ENCODE peak calls at places on chromosome 18, in seven cellular contexts. M, R, N, Y, L, T and C are unnamed samples.

GRCh38 chr18:79413025-79413424 is 17.3 kb downstream of the NFATC1 start:
- DNase-seq in R (peak), L (no peak), T (no peak), M (no peak), N (no peak), Y (no peak), C (no peak)

GRCh38 chr18:79730804-79731203 is 51.2 kb downstream of the CTDP1 start:
- DNase-seq in T (no peak), N (no peak), M (no peak), L (no peak), R (no peak), Y (no peak), C (no peak)

GRCh38 chr18:39962546-39962945 is 1992.5 kb upstream of the PIK3C3 start:
- DNase-seq in R (no peak), L (no peak), Y (no peak), T (no peak), M (no peak), N (no peak), C (no peak)

GRCh38 chr18:623760-624620 is 27.2 kb downstream of the CLUL1 start:
- DNase-seq in N (peak), R (peak), Y (peak), T (peak), L (peak), M (peak), C (no peak)

GRCh38 chr18:43542016-43542415 is 264.7 kb upstream of the SYT4 start:
- DNase-seq in L (no peak), M (no peak), N (no peak), T (no peak), R (no peak), Y (no peak), C (no peak)

GRCh38 chr18:39655341-39655740 is 2089.7 kb upstream of the CELF4 start:
- DNase-seq in N (no peak), T (no peak), R (no peak), M (no peak), Y (peak), L (no peak), C (no peak)

GRCh38 chr18:54916507-54916906 is 42.8 kb downstream of the CCDC68 start:
- DNase-seq in R (no peak), N (no peak), L (no peak), Y (no peak), T (no peak), M (no peak), C (no peak)

GRCh38 chr18:904135-905090 is at the start of gene ADCYAP1:
- DNase-seq in L (peak), R (no peak), T (no peak), Y (no peak), N (no peak), M (no peak), C (peak)

GRCh38 chr18:46555724-46556123 is 101.3 kb downstream of the LOXHD1 start:
- DNase-seq in L (no peak), T (no peak), M (no peak), R (peak), Y (peak), N (peak), C (no peak)

GRCh38 chr18:21747764-21748693 is 7.4 kb downstream of the MIB1 start:
- DNase-seq in N (no peak), L (no peak), Y (no peak), T (no peak), R (no peak), M (no peak), C (no peak)

GRCh38 chr18:74255022-74255658 is 36.6 kb downstream of the CYB5A start:
- DNase-seq in R (no peak), T (no peak), M (no peak), N (peak), Y (peak), L (no peak), C (no peak)

GRCh38 chr18:46155652-46156051 is 51.5 kb downstream of the HAUS1 start:
- DNase-seq in R (no peak), L (peak), Y (peak), M (no peak), T (no peak), N (no peak), C (no peak)

GRCh38 chr18:76721207-76721996 is 101.0 kb upstream of the ZNF236 start:
- DNase-seq in T (no peak), M (no peak), R (no peak), N (no peak), L (no peak), Y (no peak), C (no peak)

GRCh38 chr18:74982946-74983635 is 225.8 kb downstream of the PTGR3 start:
- DNase-seq in N (no peak), M (no peak), Y (no peak), R (no peak), T (no peak), L (no peak), C (no peak)

GRCh38 chr18:2050702-2051201 is 520.6 kb downstream of the METTL4 start:
- DNase-seq in M (no peak), Y (peak), T (no peak), R (no peak), N (peak), L (peak), C (no peak)

GRCh38 chr18:50424877-50425690 is 50.2 kb downstream of the SKA1 start:
- DNase-seq in T (no peak), Y (peak), M (no peak), N (no peak), L (peak), R (peak), C (no peak)

GRCh38 chr18:72140007-72140406 is 404.1 kb downstream of the CBLN2 start:
- DNase-seq in T (no peak), N (no peak), L (no peak), R (no peak), Y (no peak), M (no peak), C (no peak)

GRCh38 chr18:77165489-77166415 is 33.2 kb upstream of the MBP start:
- DNase-seq in M (no peak), Y (peak), L (peak), T (no peak), R (no peak), N (no peak), C (no peak)

GRCh38 chr18:54883816-54884604 is 55.7 kb downstream of the RAB27B start:
- DNase-seq in M (no peak), T (no peak), L (peak), Y (no peak), N (no peak), R (no peak), C (no peak)

GRCh38 chr18:26654173-26655009 is 106.0 kb upstream of the KCTD1 start:
- DNase-seq in Y (no peak), N (no peak), R (no peak), T (no peak), M (no peak), L (no peak), C (no peak)

GRCh38 chr18:38539373-38539772 is 973.8 kb upstream of the CELF4 start:
- DNase-seq in T (no peak), Y (no peak), N (no peak), R (no peak), L (no peak), M (no peak), C (peak)

GRCh38 chr18:31230495-31230894 is 67.8 kb upstream of the DSC1 start:
- DNase-seq in Y (peak), R (no peak), L (peak), M (no peak), N (no peak), T (no peak), C (no peak)

GRCh38 chr18:46070683-46071614 is 1.1 kb downstream of the PSTPIP2 start:
- DNase-seq in T (no peak), Y (no peak), N (no peak), R (no peak), L (no peak), M (no peak), C (no peak)

GRCh38 chr18:39911716-39912115 is 2043.3 kb upstream of the PIK3C3 start:
- DNase-seq in L (peak), N (no peak), R (no peak), T (no peak), Y (no peak), M (no peak), C (no peak)

GRCh38 chr18:59784694-59785093 is 87.5 kb upstream of the CCBE1 start:
- DNase-seq in Y (no peak), N (no peak), R (no peak), L (no peak), M (no peak), T (no peak), C (no peak)
- H3K4me3 ChIP-seq in Y (no peak), N (no peak), R (no peak), L (no peak), M (no peak), T (no peak), C (no peak)

GRCh38 chr18:3251249-3251962 is 3.8 kb downstream of the MYL12A start:
- DNase-seq in Y (no peak), N (no peak), R (no peak), T (no peak), L (peak), M (no peak), C (no peak)
- H3K4me3 ChIP-seq in Y (no peak), N (no peak), R (no peak), T (peak), L (peak), M (peak), C (no peak)

GRCh38 chr18:32770181-32770650 is 2.6 kb downstream of the KLHL14 start:
- DNase-seq in L (no peak), Y (no peak), R (no peak), T (no peak), M (no peak), N (no peak), C (no peak)
- H3K4me3 ChIP-seq in L (no peak), Y (peak), R (no peak), T (peak), M (peak), N (no peak), C (peak)

DNA sequence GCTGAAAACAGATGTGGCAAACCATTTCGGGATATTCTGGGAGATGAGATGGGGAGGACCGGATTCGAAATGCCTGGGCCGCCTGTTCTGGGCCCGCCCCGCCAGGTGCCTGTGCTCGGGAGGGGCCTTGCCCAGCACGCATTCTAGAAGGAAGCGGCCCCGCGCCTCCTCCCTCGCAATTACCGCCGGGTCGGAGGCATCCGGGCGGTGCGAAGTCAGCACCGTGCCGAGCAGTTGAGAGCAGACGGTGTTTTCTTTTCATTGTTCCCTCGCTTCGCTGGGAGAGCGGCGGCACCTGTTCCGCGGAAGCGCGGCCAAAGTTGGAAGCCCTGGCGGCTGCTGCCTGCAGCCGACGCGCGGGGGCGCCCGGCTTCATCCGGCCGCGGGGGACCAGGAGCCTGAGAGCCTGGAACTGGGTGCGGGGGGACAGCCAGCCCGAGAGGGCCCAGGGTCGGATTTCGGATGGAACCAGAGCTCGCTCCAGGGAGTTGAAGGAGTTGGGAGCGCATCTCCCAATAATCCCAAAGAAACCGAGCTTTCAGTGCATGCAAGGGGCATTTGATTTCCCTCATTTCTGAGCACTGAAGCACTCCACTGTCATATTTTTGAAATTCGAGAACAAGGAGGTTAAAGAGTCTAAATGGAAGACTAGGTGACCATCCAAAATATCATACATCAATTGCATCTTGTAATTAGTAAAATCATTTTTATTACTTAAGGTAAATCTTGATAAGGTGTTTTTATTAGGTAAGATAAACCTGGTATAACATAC is 241.8 kb upstream of the RAB12 start:
- DNase-seq in Y (peak), L (peak), T (peak), M (peak), R (peak), N (no peak), C (peak)
- H3K4me3 ChIP-seq in Y (peak), L (peak), T (peak), M (peak), R (no peak), N (no peak), C (no peak)

GRCh38 chr18:59271606-59272220 is 1.5 kb downstream of the RAX start:
- DNase-seq in M (no peak), T (no peak), R (no peak), L (no peak), N (no peak), Y (no peak), C (no peak)

GRCh38 chr18:59270689-59271257 is 2.5 kb downstream of the RAX start:
- DNase-seq in T (no peak), M (no peak), L (no peak), Y (no peak), R (no peak), N (no peak), C (no peak)

GRCh38 chr18:59273936-59274928 is 978 bp upstream of the RAX start:
- DNase-seq in Y (no peak), T (no peak), M (no peak), L (no peak), N (no peak), R (no peak), C (no peak)

GRCh38 chr18:59272971-59273935 is at the start of gene RAX:
- DNase-seq in Y (peak), M (no peak), T (no peak), R (peak), L (no peak), N (no peak), C (no peak)

DNA sequence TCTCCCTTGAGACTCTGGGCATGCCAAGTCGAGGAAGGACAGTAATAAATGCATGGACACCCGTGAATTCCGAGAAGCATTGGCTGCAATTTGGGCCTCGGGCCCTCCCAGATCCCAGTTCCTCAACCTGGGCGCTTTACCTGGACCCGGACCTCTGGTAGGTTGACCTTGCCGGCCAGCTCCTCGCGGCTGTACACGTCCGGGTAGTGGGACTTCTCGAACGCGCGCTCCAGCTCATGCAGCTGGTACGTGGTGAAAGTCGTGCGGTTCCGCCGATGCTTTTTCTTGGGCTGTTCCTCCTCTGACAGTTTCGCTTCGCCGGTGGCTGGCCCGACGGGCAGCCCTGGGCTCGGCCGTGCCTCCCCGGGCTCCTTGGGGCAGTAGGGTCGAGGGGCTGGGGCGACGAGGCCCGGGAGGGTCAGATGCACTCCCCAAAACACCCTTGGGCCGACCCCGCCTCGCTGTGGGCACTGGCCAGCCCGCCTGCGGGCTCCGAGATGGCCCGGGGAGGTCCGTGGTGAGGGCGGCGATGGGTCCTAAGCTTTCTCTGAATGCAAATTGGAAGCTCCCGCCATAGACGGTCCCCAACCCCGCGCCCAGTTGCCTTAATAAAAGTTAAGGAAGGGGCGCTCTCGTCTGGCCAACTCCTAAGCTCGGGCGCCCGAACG is 899 bp downstream of the RAX start:
- DNase-seq in L (no peak), Y (no peak), M (no peak), N (no peak), R (no peak), T (no peak), C (no peak)
- H3K4me3 ChIP-seq in L (no peak), Y (peak), M (peak), N (no peak), R (no peak), T (peak), C (no peak)